ENCODE peak calls at places on chromosomes 4 and X, in ten cellular contexts. One of them, this sample, is unnamed.

GRCh38 chr4:120843840-120844527 is 78.5 kb downstream of the PRDM5 start:
- DNase-seq in CD4-positive, alpha-beta T cell: no peak
- DNase-seq in endothelial cell: peak
- DNase-seq in GM13976: no peak
- DNase-seq in fibroblast of mammary gland: no peak
- DNase-seq in breast epithelium: no peak
- DNase-seq in IMR-90: no peak
- DNase-seq in natural killer cell: no peak
- DNase-seq in suprapubic skin: no peak
- DNase-seq in omental fat pad: no peak
- DNase-seq in this sample: no peak

GRCh38 chrX:17564689-17565409 is 172.4 kb upstream of the SCML1 start:
- DNase-seq in CD4-positive, alpha-beta T cell: no peak
- DNase-seq in endothelial cell: no peak
- DNase-seq in GM13976: no peak
- DNase-seq in fibroblast of mammary gland: peak
- DNase-seq in breast epithelium: no peak
- DNase-seq in IMR-90: no peak
- DNase-seq in natural killer cell: no peak
- DNase-seq in suprapubic skin: no peak
- DNase-seq in omental fat pad: no peak
- DNase-seq in this sample: no peak

GRCh38 chrX:38560776-38561125 is 591 bp upstream of the TSPAN7 start:
- DNase-seq in CD4-positive, alpha-beta T cell: no peak
- DNase-seq in endothelial cell: no peak
- DNase-seq in GM13976: no peak
- DNase-seq in fibroblast of mammary gland: no peak
- DNase-seq in breast epithelium: no peak
- DNase-seq in IMR-90: no peak
- DNase-seq in natural killer cell: no peak
- DNase-seq in suprapubic skin: no peak
- DNase-seq in omental fat pad: no peak
- DNase-seq in this sample: no peak

GRCh38 chr4:59553063-59553738 is 1646.9 kb upstream of the ADGRL3 start:
- DNase-seq in CD4-positive, alpha-beta T cell: no peak
- DNase-seq in endothelial cell: no peak
- DNase-seq in GM13976: peak
- DNase-seq in fibroblast of mammary gland: peak
- DNase-seq in breast epithelium: no peak
- DNase-seq in IMR-90: no peak
- DNase-seq in natural killer cell: no peak
- DNase-seq in suprapubic skin: no peak
- DNase-seq in omental fat pad: no peak
- DNase-seq in this sample: no peak

GRCh38 chrX:964831-965416 is 247.5 kb downstream of the CRLF2 start:
- DNase-seq in CD4-positive, alpha-beta T cell: no peak
- DNase-seq in endothelial cell: no peak
- DNase-seq in GM13976: no peak
- DNase-seq in fibroblast of mammary gland: no peak
- DNase-seq in breast epithelium: no peak
- DNase-seq in IMR-90: no peak
- DNase-seq in natural killer cell: no peak
- DNase-seq in suprapubic skin: no peak
- DNase-seq in omental fat pad: no peak
- DNase-seq in this sample: no peak

GRCh38 chr4:10622728-10623127 is 61.8 kb downstream of the CLNK start:
- DNase-seq in CD4-positive, alpha-beta T cell: no peak
- DNase-seq in endothelial cell: peak
- DNase-seq in GM13976: peak
- DNase-seq in fibroblast of mammary gland: no peak
- DNase-seq in breast epithelium: no peak
- DNase-seq in IMR-90: no peak
- DNase-seq in natural killer cell: no peak
- DNase-seq in suprapubic skin: no peak
- DNase-seq in omental fat pad: no peak
- DNase-seq in this sample: no peak

GRCh38 chr4:184459413-184459812 is 14.9 kb downstream of the IRF2 start:
- DNase-seq in CD4-positive, alpha-beta T cell: no peak
- DNase-seq in endothelial cell: no peak
- DNase-seq in GM13976: no peak
- DNase-seq in fibroblast of mammary gland: peak
- DNase-seq in breast epithelium: no peak
- DNase-seq in IMR-90: peak
- DNase-seq in natural killer cell: no peak
- DNase-seq in suprapubic skin: no peak
- DNase-seq in omental fat pad: no peak
- DNase-seq in this sample: no peak

GRCh38 chr4:115763051-115763450 is 649.6 kb upstream of the NDST4 start:
- DNase-seq in CD4-positive, alpha-beta T cell: no peak
- DNase-seq in endothelial cell: no peak
- DNase-seq in GM13976: no peak
- DNase-seq in fibroblast of mammary gland: no peak
- DNase-seq in breast epithelium: no peak
- DNase-seq in IMR-90: no peak
- DNase-seq in natural killer cell: no peak
- DNase-seq in suprapubic skin: no peak
- DNase-seq in omental fat pad: no peak
- DNase-seq in this sample: no peak

GRCh38 chrX:69019073-69019890 is 146.0 kb downstream of the PJA1 start:
- DNase-seq in CD4-positive, alpha-beta T cell: no peak
- DNase-seq in endothelial cell: no peak
- DNase-seq in GM13976: peak
- DNase-seq in fibroblast of mammary gland: no peak
- DNase-seq in breast epithelium: no peak
- DNase-seq in IMR-90: no peak
- DNase-seq in natural killer cell: no peak
- DNase-seq in suprapubic skin: no peak
- DNase-seq in omental fat pad: no peak
- DNase-seq in this sample: no peak

GRCh38 chrX:10847333-10847732 is 226.9 kb upstream of the MID1 start:
- DNase-seq in CD4-positive, alpha-beta T cell: no peak
- DNase-seq in endothelial cell: no peak
- DNase-seq in GM13976: no peak
- DNase-seq in fibroblast of mammary gland: no peak
- DNase-seq in breast epithelium: no peak
- DNase-seq in IMR-90: peak
- DNase-seq in natural killer cell: no peak
- DNase-seq in suprapubic skin: no peak
- DNase-seq in omental fat pad: no peak
- DNase-seq in this sample: no peak

GRCh38 chrX:103017542-103017941 is 46.4 kb downstream of the BEX1 start:
- DNase-seq in CD4-positive, alpha-beta T cell: no peak
- DNase-seq in endothelial cell: no peak
- DNase-seq in GM13976: no peak
- DNase-seq in fibroblast of mammary gland: no peak
- DNase-seq in breast epithelium: no peak
- DNase-seq in IMR-90: no peak
- DNase-seq in natural killer cell: no peak
- DNase-seq in suprapubic skin: no peak
- DNase-seq in omental fat pad: no peak
- DNase-seq in this sample: no peak

GRCh38 chr4:11625206-11625605 is 196.5 kb upstream of the HS3ST1 start:
- DNase-seq in CD4-positive, alpha-beta T cell: no peak
- DNase-seq in endothelial cell: no peak
- DNase-seq in GM13976: no peak
- DNase-seq in fibroblast of mammary gland: no peak
- DNase-seq in breast epithelium: no peak
- DNase-seq in IMR-90: no peak
- DNase-seq in natural killer cell: no peak
- DNase-seq in suprapubic skin: no peak
- DNase-seq in omental fat pad: no peak
- DNase-seq in this sample: no peak

GRCh38 chr4:110164251-110164650 is 34.2 kb downstream of the ELOVL6 start:
- DNase-seq in CD4-positive, alpha-beta T cell: no peak
- DNase-seq in endothelial cell: no peak
- DNase-seq in GM13976: no peak
- DNase-seq in fibroblast of mammary gland: peak
- DNase-seq in breast epithelium: no peak
- DNase-seq in IMR-90: peak
- DNase-seq in natural killer cell: no peak
- DNase-seq in suprapubic skin: no peak
- DNase-seq in omental fat pad: no peak
- DNase-seq in this sample: no peak

GRCh38 chr4:110196871-110197420 is 1.5 kb downstream of the ELOVL6 start:
- DNase-seq in CD4-positive, alpha-beta T cell: peak
- DNase-seq in endothelial cell: peak
- DNase-seq in GM13976: peak
- DNase-seq in fibroblast of mammary gland: peak
- DNase-seq in breast epithelium: peak
- DNase-seq in IMR-90: peak
- DNase-seq in natural killer cell: peak
- DNase-seq in suprapubic skin: peak
- DNase-seq in omental fat pad: no peak
- DNase-seq in this sample: no peak

GRCh38 chrX:129318375-129318774 is 204.9 kb downstream of the SMARCA1 start:
- DNase-seq in CD4-positive, alpha-beta T cell: no peak
- DNase-seq in endothelial cell: peak
- DNase-seq in GM13976: peak
- DNase-seq in fibroblast of mammary gland: peak
- DNase-seq in breast epithelium: no peak
- DNase-seq in IMR-90: peak
- DNase-seq in natural killer cell: no peak
- DNase-seq in suprapubic skin: no peak
- DNase-seq in omental fat pad: no peak
- DNase-seq in this sample: no peak

GRCh38 chr4:163107754-163108153 is 58.9 kb downstream of the NAF1 start:
- DNase-seq in CD4-positive, alpha-beta T cell: no peak
- DNase-seq in endothelial cell: no peak
- DNase-seq in GM13976: peak
- DNase-seq in fibroblast of mammary gland: peak
- DNase-seq in breast epithelium: no peak
- DNase-seq in IMR-90: peak
- DNase-seq in natural killer cell: no peak
- DNase-seq in suprapubic skin: no peak
- DNase-seq in omental fat pad: no peak
- DNase-seq in this sample: no peak

GRCh38 chr4:12875640-12876243 is 608.4 kb downstream of the RAB28 start:
- DNase-seq in CD4-positive, alpha-beta T cell: no peak
- DNase-seq in endothelial cell: no peak
- DNase-seq in GM13976: no peak
- DNase-seq in fibroblast of mammary gland: no peak
- DNase-seq in breast epithelium: no peak
- DNase-seq in IMR-90: no peak
- DNase-seq in natural killer cell: no peak
- DNase-seq in suprapubic skin: no peak
- DNase-seq in omental fat pad: no peak
- DNase-seq in this sample: no peak

GRCh38 chr4:26239796-26240195 is 81.0 kb upstream of the RBPJ start:
- DNase-seq in CD4-positive, alpha-beta T cell: no peak
- DNase-seq in endothelial cell: no peak
- DNase-seq in GM13976: no peak
- DNase-seq in fibroblast of mammary gland: no peak
- DNase-seq in breast epithelium: no peak
- DNase-seq in IMR-90: no peak
- DNase-seq in natural killer cell: no peak
- DNase-seq in suprapubic skin: no peak
- DNase-seq in omental fat pad: no peak
- DNase-seq in this sample: no peak

GRCh38 chrX:48631376-48632090 is 34.2 kb downstream of the WDR13 start:
- DNase-seq in CD4-positive, alpha-beta T cell: peak
- DNase-seq in endothelial cell: peak
- DNase-seq in GM13976: peak
- DNase-seq in fibroblast of mammary gland: peak
- DNase-seq in breast epithelium: peak
- DNase-seq in IMR-90: peak
- DNase-seq in natural killer cell: peak
- DNase-seq in suprapubic skin: peak
- DNase-seq in omental fat pad: peak
- DNase-seq in this sample: peak
- TF ChIP-seq CTCF in CD4-positive, alpha-beta T cell: no peak
- TF ChIP-seq CTCF in endothelial cell: no peak
- TF ChIP-seq CTCF in GM13976: peak
- TF ChIP-seq CTCF in fibroblast of mammary gland: peak
- TF ChIP-seq CTCF in breast epithelium: peak
- TF ChIP-seq CTCF in IMR-90: peak
- TF ChIP-seq CTCF in natural killer cell: no peak
- TF ChIP-seq CTCF in suprapubic skin: peak
- TF ChIP-seq CTCF in omental fat pad: no peak
- TF ChIP-seq CTCF in this sample: no peak

GRCh38 chr4:663438-664428 is 10.3 kb downstream of the ATP5ME start:
- DNase-seq in CD4-positive, alpha-beta T cell: peak
- DNase-seq in endothelial cell: peak
- DNase-seq in GM13976: peak
- DNase-seq in fibroblast of mammary gland: no peak
- DNase-seq in breast epithelium: peak
- DNase-seq in IMR-90: no peak
- DNase-seq in natural killer cell: peak
- DNase-seq in suprapubic skin: peak
- DNase-seq in omental fat pad: no peak
- DNase-seq in this sample: peak
- TF ChIP-seq CTCF in CD4-positive, alpha-beta T cell: no peak
- TF ChIP-seq CTCF in endothelial cell: no peak
- TF ChIP-seq CTCF in GM13976: no peak
- TF ChIP-seq CTCF in fibroblast of mammary gland: no peak
- TF ChIP-seq CTCF in breast epithelium: no peak
- TF ChIP-seq CTCF in IMR-90: no peak
- TF ChIP-seq CTCF in natural killer cell: no peak
- TF ChIP-seq CTCF in suprapubic skin: no peak
- TF ChIP-seq CTCF in omental fat pad: no peak
- TF ChIP-seq CTCF in this sample: no peak

DNA sequence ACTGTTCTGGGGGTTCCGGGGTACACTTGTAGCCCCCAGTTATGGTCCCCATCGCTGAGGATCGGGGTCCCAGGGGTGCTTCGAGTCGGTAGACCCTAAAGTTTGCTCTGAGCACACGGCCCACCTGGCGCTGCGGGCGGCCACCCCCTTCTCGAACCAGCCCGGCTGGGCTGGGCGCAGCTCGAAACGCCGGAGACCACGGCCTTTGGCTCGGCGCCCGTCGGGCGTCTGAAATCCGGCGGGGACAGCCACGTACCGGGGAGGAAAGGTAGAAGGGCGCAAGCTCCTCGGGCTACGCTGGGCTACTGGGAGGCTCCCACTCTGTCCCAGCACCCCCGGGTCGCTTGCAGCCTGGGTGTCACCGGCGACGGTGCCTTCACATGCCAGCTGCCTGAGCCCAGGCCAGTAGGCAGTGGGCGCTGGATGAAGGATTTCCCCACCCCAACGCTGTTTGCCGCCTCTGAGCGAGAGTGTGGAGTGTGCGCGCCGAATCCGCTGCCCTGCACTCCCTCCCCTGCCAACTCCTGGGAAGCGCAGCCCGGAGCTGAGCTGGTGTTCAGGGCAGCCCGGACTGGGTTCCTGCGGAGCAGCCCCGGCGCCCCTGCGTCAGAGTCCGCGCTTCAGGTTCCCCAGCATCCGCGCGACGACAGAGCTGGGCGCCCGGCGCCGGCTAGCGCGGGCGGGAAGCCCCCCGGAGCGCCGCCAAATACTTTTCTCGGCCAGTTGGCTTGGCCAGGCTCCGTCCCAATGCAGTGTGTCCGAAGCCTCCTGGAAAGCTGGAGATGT is 637 bp downstream of the MAMLD1 start:
- DNase-seq in CD4-positive, alpha-beta T cell: no peak
- DNase-seq in endothelial cell: peak
- DNase-seq in GM13976: no peak
- DNase-seq in fibroblast of mammary gland: peak
- DNase-seq in breast epithelium: no peak
- DNase-seq in IMR-90: peak
- DNase-seq in natural killer cell: no peak
- DNase-seq in suprapubic skin: no peak
- DNase-seq in omental fat pad: no peak
- DNase-seq in this sample: peak
- TF ChIP-seq CTCF in CD4-positive, alpha-beta T cell: no peak
- TF ChIP-seq CTCF in endothelial cell: no peak
- TF ChIP-seq CTCF in GM13976: no peak
- TF ChIP-seq CTCF in fibroblast of mammary gland: no peak
- TF ChIP-seq CTCF in breast epithelium: no peak
- TF ChIP-seq CTCF in IMR-90: peak
- TF ChIP-seq CTCF in natural killer cell: no peak
- TF ChIP-seq CTCF in suprapubic skin: no peak
- TF ChIP-seq CTCF in omental fat pad: no peak
- TF ChIP-seq CTCF in this sample: no peak

GRCh38 chr4:178577933-178578332 is 1135.7 kb upstream of the AGA start:
- DNase-seq in CD4-positive, alpha-beta T cell: no peak
- DNase-seq in endothelial cell: no peak
- DNase-seq in GM13976: no peak
- DNase-seq in fibroblast of mammary gland: no peak
- DNase-seq in breast epithelium: no peak
- DNase-seq in IMR-90: no peak
- DNase-seq in natural killer cell: no peak
- DNase-seq in suprapubic skin: no peak
- DNase-seq in omental fat pad: no peak
- DNase-seq in this sample: no peak
- TF ChIP-seq CTCF in CD4-positive, alpha-beta T cell: no peak
- TF ChIP-seq CTCF in endothelial cell: no peak
- TF ChIP-seq CTCF in GM13976: peak
- TF ChIP-seq CTCF in fibroblast of mammary gland: no peak
- TF ChIP-seq CTCF in breast epithelium: no peak
- TF ChIP-seq CTCF in IMR-90: no peak
- TF ChIP-seq CTCF in natural killer cell: no peak
- TF ChIP-seq CTCF in suprapubic skin: no peak
- TF ChIP-seq CTCF in omental fat pad: no peak
- TF ChIP-seq CTCF in this sample: no peak

This sample was measured in activated B cell treated with CpG ODN at 0.5 μM for 24 hours.